ENCODE peak calls at places on chromosomes 11 and 22, in five cellular contexts. One of them, this sample, is unnamed.

GRCh38 chr11:44320289-44320973 is 10.5 kb upstream of the ALX4 start:
- DNase-seq in mammary epithelial cell: no peak
- DNase-seq in AG09309: no peak
- DNase-seq in BJ: no peak
- DNase-seq in lung: no peak
- DNase-seq in this sample: no peak

GRCh38 chr11:119727523-119728081 is 1.4 kb downstream of the NECTIN1 start:
- DNase-seq in mammary epithelial cell: no peak
- DNase-seq in AG09309: no peak
- DNase-seq in BJ: no peak
- DNase-seq in lung: no peak
- DNase-seq in this sample: no peak

GRCh38 chr22:42114721-42115120 is 15.9 kb downstream of the CYP2D6 start:
- DNase-seq in mammary epithelial cell: no peak
- DNase-seq in AG09309: no peak
- DNase-seq in BJ: no peak
- DNase-seq in lung: no peak
- DNase-seq in this sample: no peak

GRCh38 chr22:43263645-43264514 is 76.9 kb upstream of the TTLL12 start:
- DNase-seq in mammary epithelial cell: peak; percentile 79
- DNase-seq in AG09309: peak; percentile 5
- DNase-seq in BJ: no peak
- DNase-seq in lung: peak; percentile 65
- DNase-seq in this sample: peak; percentile 89

GRCh38 chr11:113991718-113992458 is 17.0 kb downstream of the HTR3A start:
- DNase-seq in mammary epithelial cell: no peak
- DNase-seq in AG09309: no peak
- DNase-seq in BJ: no peak
- DNase-seq in lung: no peak
- DNase-seq in this sample: no peak

GRCh38 chr11:70203749-70204465 is 811 bp downstream of the FADD start:
- DNase-seq in mammary epithelial cell: peak; percentile 90
- DNase-seq in AG09309: peak; percentile 50
- DNase-seq in BJ: peak; percentile 30
- DNase-seq in lung: peak; percentile 76
- DNase-seq in this sample: peak; percentile 49

GRCh38 chr11:128520206-128520885 is 67.0 kb downstream of the ETS1 start:
- DNase-seq in mammary epithelial cell: no peak
- DNase-seq in AG09309: no peak
- DNase-seq in BJ: no peak
- DNase-seq in lung: no peak
- DNase-seq in this sample: no peak

GRCh38 chr11:129252621-129253020 is 60.5 kb upstream of the ARHGAP32 start:
- DNase-seq in mammary epithelial cell: no peak
- DNase-seq in AG09309: no peak
- DNase-seq in BJ: no peak
- DNase-seq in lung: no peak
- DNase-seq in this sample: no peak

GRCh38 chr11:68948948-68949347 is 31.8 kb downstream of the MRGPRD start:
- DNase-seq in mammary epithelial cell: no peak
- DNase-seq in AG09309: no peak
- DNase-seq in BJ: no peak
- DNase-seq in lung: no peak
- DNase-seq in this sample: no peak

GRCh38 chr22:38694049-38694448 is 6.7 kb downstream of the JOSD1 start:
- DNase-seq in mammary epithelial cell: no peak
- DNase-seq in AG09309: no peak
- DNase-seq in BJ: no peak
- DNase-seq in lung: no peak
- DNase-seq in this sample: no peak

GRCh38 chr22:17334054-17334453 is 35.2 kb upstream of the CECR2 start:
- DNase-seq in mammary epithelial cell: no peak
- DNase-seq in AG09309: no peak
- DNase-seq in BJ: no peak
- DNase-seq in lung: no peak
- DNase-seq in this sample: no peak

GRCh38 chr11:74185695-74186094 is 14.6 kb downstream of the PPME1 start:
- DNase-seq in mammary epithelial cell: peak; percentile 13
- DNase-seq in AG09309: no peak
- DNase-seq in BJ: no peak
- DNase-seq in lung: no peak
- DNase-seq in this sample: no peak

GRCh38 chr22:17422736-17423343 is 53.6 kb downstream of the CECR2 start:
- DNase-seq in mammary epithelial cell: no peak
- DNase-seq in AG09309: no peak
- DNase-seq in BJ: no peak
- DNase-seq in lung: no peak
- DNase-seq in this sample: no peak

GRCh38 chr11:57597461-57597892 is at the start of gene SERPING1:
- DNase-seq in mammary epithelial cell: no peak
- DNase-seq in AG09309: no peak
- DNase-seq in BJ: no peak
- DNase-seq in lung: peak; percentile 60
- DNase-seq in this sample: no peak

GRCh38 chr11:120229451-120230424 is 10.2 kb upstream of the POU2F3 start:
- DNase-seq in mammary epithelial cell: no peak
- DNase-seq in AG09309: no peak
- DNase-seq in BJ: no peak
- DNase-seq in lung: no peak
- DNase-seq in this sample: no peak

GRCh38 chr11:117300773-117301172 is 9.6 kb downstream of the BACE1-AS start:
- DNase-seq in mammary epithelial cell: no peak
- DNase-seq in AG09309: no peak
- DNase-seq in BJ: no peak
- DNase-seq in lung: no peak
- DNase-seq in this sample: no peak

GRCh38 chr11:27171391-27171790 is 130.8 kb downstream of the BBOX1 start:
- DNase-seq in mammary epithelial cell: peak; percentile 48
- DNase-seq in AG09309: no peak
- DNase-seq in BJ: no peak
- DNase-seq in lung: no peak
- DNase-seq in this sample: no peak

GRCh38 chr11:123853038-123853437 is 32.4 kb downstream of the TMEM225 start:
- DNase-seq in mammary epithelial cell: no peak
- DNase-seq in AG09309: no peak
- DNase-seq in BJ: no peak
- DNase-seq in lung: no peak
- DNase-seq in this sample: no peak

GRCh38 chr11:73267921-73268540 is 4.1 kb upstream of the P2RY6 start:
- DNase-seq in mammary epithelial cell: no peak
- DNase-seq in AG09309: no peak
- DNase-seq in BJ: no peak
- DNase-seq in lung: peak; percentile 24
- DNase-seq in this sample: no peak

GRCh38 chr11:117473692-117474091 is 146.0 kb downstream of the CEP164 start:
- DNase-seq in mammary epithelial cell: peak; percentile 43
- DNase-seq in AG09309: no peak
- DNase-seq in BJ: no peak
- DNase-seq in lung: no peak
- DNase-seq in this sample: no peak

GRCh38 chr11:75267171-75267970 is 26.8 kb downstream of the TPBGL start:
- DNase-seq in mammary epithelial cell: no peak
- DNase-seq in AG09309: no peak
- DNase-seq in BJ: no peak
- DNase-seq in lung: no peak
- DNase-seq in this sample: no peak

GRCh38 chr22:46366327-46366731 is 30.8 kb downstream of the TRMU start:
- DNase-seq in mammary epithelial cell: no peak
- DNase-seq in AG09309: no peak
- DNase-seq in BJ: no peak
- DNase-seq in lung: no peak
- DNase-seq in this sample: no peak

GRCh38 chr22:46363611-46364321 is 28.3 kb downstream of the TRMU start:
- DNase-seq in mammary epithelial cell: no peak
- DNase-seq in AG09309: no peak
- DNase-seq in BJ: no peak
- DNase-seq in lung: no peak
- DNase-seq in this sample: no peak

GRCh38 chr22:46362934-46363515 is 27.5 kb downstream of the TRMU start:
- DNase-seq in mammary epithelial cell: no peak
- DNase-seq in AG09309: no peak
- DNase-seq in BJ: no peak
- DNase-seq in lung: no peak
- DNase-seq in this sample: no peak

GRCh38 chr22:46365166-46365624 is 29.7 kb downstream of the TRMU start:
- DNase-seq in mammary epithelial cell: no peak
- DNase-seq in AG09309: no peak
- DNase-seq in BJ: no peak
- DNase-seq in lung: no peak
- DNase-seq in this sample: no peak

DNA sequence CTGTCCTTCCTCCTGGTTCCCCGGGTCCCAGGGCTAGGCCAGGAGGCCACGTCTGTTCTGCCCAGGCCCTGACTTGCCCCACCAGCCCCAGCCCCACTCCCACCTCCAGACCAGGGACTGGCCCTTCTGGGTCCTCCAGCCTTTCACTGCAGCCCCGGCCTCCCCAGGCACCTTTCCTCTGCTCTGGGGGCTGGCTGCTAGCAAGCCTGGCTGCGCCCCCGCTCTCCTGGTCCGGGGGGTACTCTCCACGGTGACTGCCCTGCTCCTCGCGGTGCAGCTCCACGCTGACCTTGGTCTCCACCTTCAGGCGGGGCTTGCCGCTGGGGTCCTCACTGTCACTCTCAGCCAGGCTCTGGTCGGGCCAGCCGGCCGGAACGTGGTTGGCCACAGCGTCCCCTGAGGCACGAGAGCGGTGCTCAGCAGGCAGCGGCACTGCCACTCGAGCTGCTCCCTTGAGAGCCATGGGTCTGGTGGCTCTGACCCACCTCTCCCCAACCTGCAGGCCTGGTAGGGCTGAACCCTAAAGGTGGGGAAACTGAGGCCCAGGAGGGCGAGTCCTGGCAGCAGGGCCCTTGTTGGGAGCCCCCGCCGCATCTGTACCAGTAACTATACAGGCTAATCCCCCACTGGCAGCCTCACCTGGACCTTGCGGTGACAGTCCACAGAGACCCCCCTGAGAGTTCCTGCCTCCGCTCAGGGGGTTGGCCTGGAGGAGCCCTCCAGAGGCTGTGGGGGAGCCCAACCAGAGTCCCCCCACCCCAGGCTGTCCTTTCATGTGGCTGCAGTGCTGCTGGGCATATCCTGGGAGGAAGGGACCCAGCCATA is 29.0 kb downstream of the TRMU start:
- DNase-seq in mammary epithelial cell: no peak
- DNase-seq in AG09309: no peak
- DNase-seq in BJ: no peak
- DNase-seq in lung: no peak
- DNase-seq in this sample: no peak
- TF ChIP-seq CTCF in mammary epithelial cell: no peak
- TF ChIP-seq CTCF in AG09309: no peak
- TF ChIP-seq CTCF in BJ: no peak
- TF ChIP-seq CTCF in lung: no peak
- TF ChIP-seq CTCF in this sample: no peak

GRCh38 chr11:10514210-10514609 is 26.8 kb downstream of the RNF141 start:
- DNase-seq in mammary epithelial cell: no peak
- DNase-seq in AG09309: no peak
- DNase-seq in BJ: no peak
- DNase-seq in lung: no peak
- DNase-seq in this sample: no peak

GRCh38 chr11:10515418-10515817 is 25.6 kb downstream of the RNF141 start:
- DNase-seq in mammary epithelial cell: no peak
- DNase-seq in AG09309: no peak
- DNase-seq in BJ: no peak
- DNase-seq in lung: no peak
- DNase-seq in this sample: no peak

GRCh38 chr11:10514713-10515112 is 26.3 kb downstream of the RNF141 start:
- DNase-seq in mammary epithelial cell: no peak
- DNase-seq in AG09309: no peak
- DNase-seq in BJ: no peak
- DNase-seq in lung: no peak
- DNase-seq in this sample: no peak

GRCh38 chr11:10506013-10506370 is 35.0 kb downstream of the RNF141 start:
- DNase-seq in mammary epithelial cell: peak; percentile 92
- DNase-seq in AG09309: no peak
- DNase-seq in BJ: no peak
- DNase-seq in lung: no peak
- DNase-seq in this sample: no peak

GRCh38 chr11:10511046-10511711 is 29.8 kb downstream of the RNF141 start:
- DNase-seq in mammary epithelial cell: no peak
- DNase-seq in AG09309: no peak
- DNase-seq in BJ: no peak
- DNase-seq in lung: no peak
- DNase-seq in this sample: no peak
- H3K4me3 ChIP-seq in mammary epithelial cell: no peak overlapping the region
- H3K4me3 ChIP-seq in AG09309: no peak overlapping the region
- H3K4me3 ChIP-seq in BJ: no peak overlapping the region
- H3K4me3 ChIP-seq in lung: no peak overlapping the region
- H3K4me3 ChIP-seq in this sample: no peak overlapping the region

DNA sequence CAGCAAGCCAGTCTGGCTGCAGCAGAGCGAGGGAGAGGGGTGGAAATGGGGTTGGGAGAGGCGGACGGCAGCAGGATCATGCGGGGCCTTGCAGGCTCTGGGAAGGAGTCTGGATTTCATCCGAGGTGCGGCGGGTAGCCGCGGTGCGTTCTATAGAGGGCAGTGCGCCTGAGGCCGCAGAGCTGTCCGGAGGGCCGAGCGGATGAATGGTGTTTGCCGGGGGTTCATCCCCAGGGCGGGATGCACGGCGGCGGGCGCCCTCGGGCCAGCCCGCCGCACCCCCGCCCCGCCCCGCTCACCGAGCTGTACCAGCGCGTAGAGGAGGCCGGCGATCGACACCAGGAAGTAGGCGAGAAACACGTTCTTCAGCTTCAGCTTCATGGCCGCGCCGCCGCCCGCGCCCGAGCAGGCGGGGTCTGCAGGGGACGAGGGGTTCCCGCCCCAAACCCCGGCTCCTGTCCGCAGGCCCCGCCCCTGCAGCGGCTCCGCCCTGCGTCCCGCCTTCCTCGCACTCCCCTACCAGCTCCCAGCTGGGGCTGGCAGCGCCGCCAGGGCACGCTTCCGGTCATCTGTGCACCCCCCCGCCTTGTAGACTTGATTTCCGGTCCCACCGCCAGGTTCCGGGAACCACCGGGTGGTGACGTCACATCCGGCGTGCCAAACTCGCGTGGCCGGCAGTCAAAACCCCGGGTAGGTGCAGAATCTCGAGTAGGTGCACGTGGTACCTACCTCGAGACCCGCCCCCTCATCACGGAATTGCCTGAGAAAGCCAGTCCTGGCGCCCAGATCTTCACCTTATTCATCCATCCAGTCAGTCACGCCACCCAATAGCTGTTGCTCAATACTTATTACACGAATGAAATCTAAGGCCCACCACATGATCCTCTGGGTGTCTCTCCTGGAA is at the start of gene B3GAT3:
- DNase-seq in mammary epithelial cell: peak; percentile 99
- DNase-seq in AG09309: peak; percentile 91
- DNase-seq in BJ: peak; percentile 90
- DNase-seq in lung: peak; percentile 99
- DNase-seq in this sample: peak; percentile 97
- TF ChIP-seq CTCF in mammary epithelial cell: no peak
- TF ChIP-seq CTCF in AG09309: peak; percentile 6
- TF ChIP-seq CTCF in BJ: no peak
- TF ChIP-seq CTCF in lung: no peak
- TF ChIP-seq CTCF in this sample: no peak

DNA sequence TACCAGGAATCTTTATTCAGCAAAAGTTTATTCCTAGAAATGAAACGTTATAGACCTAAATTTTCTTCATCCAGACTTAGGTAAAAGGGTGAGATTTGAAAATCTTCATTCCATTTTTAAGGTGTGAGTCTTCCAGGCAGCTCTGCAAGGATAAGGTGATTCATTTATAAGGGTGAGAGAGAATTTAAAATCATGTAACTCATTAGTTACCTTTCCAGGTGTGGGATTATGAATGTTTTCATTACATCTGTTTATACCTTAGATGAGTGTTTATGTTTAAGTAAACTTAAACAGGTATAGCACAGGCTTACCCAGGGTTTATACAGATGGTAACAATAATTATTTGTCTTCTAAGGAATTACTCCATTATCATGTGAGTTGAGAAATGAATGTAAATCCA is 2.8 kb downstream of the PRSS23 start:
- DNase-seq in mammary epithelial cell: peak; percentile 31
- DNase-seq in AG09309: no peak
- DNase-seq in BJ: no peak
- DNase-seq in lung: no peak
- DNase-seq in this sample: no peak
- H3K4me3 ChIP-seq in mammary epithelial cell: peak overlapping the region; percentile 71
- H3K4me3 ChIP-seq in AG09309: peak overlapping the region; percentile 63
- H3K4me3 ChIP-seq in BJ: no peak overlapping the region
- H3K4me3 ChIP-seq in lung: no peak overlapping the region
- H3K4me3 ChIP-seq in this sample: no peak overlapping the region